ENCODE peak calls at places on chromosomes 2 and 18, in four cellular contexts. S is spleen, U is transverse colon, D is AG04450. K is an unnamed sample.

GRCh38 chr2:106575955-106576354 is 88.8 kb downstream of the CD8B2 start:
- DNase-seq in S (no peak), U (no peak), D (no peak), K (no peak)

GRCh38 chr2:86044614-86045013 is 61.1 kb downstream of the POLR1A start:
- DNase-seq in D (no peak), S (no peak), U (no peak), K (no peak)

GRCh38 chr2:56565143-56565542 is 381.4 kb downstream of the CCDC85A start:
- DNase-seq in S (no peak), D (no peak), U (no peak), K (no peak)

GRCh38 chr18:27838230-27838629 is 338.7 kb downstream of the CDH2 start:
- DNase-seq in S (no peak), D (no peak), U (no peak), K (no peak)

GRCh38 chr2:45806563-45807358 is 155.3 kb downstream of the PRKCE start:
- DNase-seq in D (no peak), S (no peak), U (no peak), K (peak; percentile 9)

GRCh38 chr2:173386441-173387044 is 31.9 kb downstream of the CDCA7 start:
- DNase-seq in U (no peak), S (no peak), D (no peak), K (no peak)

GRCh38 chr2:111161971-111162370 is 41.3 kb downstream of the BCL2L11 start:
- DNase-seq in S (no peak), U (peak; percentile 25), D (no peak), K (no peak)

GRCh38 chr2:12008425-12009061 is 262.1 kb downstream of the LPIN1 start:
- DNase-seq in U (no peak), D (no peak), S (no peak), K (no peak)

GRCh38 chr2:49288902-49289680 is 134.8 kb upstream of the FSHR start:
- DNase-seq in D (no peak), S (no peak), U (no peak), K (no peak)

GRCh38 chr2:230582851-230583283 is 129.8 kb upstream of the CAB39 start:
- DNase-seq in U (no peak), D (no peak), S (no peak), K (no peak)

GRCh38 chr2:204116154-204116792 is 179.7 kb downstream of the ICOS start:
- DNase-seq in S (no peak), U (no peak), D (no peak), K (no peak)

GRCh38 chr18:12278765-12279682 is 24.9 kb downstream of the CIDEA start:
- DNase-seq in S (no peak), U (peak; percentile 69), D (peak; percentile 97), K (peak; percentile 97)
- H3K27ac ChIP-seq in S (peak overlapping the region; percentile 51), U (peak overlapping the region; percentile 97), D (peak overlapping the region; percentile 100), K (peak overlapping the region; percentile 90)

GRCh38 chr2:166550923-166551322 is 56.9 kb upstream of the SCN7A start:
- DNase-seq in S (no peak), D (no peak), U (no peak), K (no peak)

GRCh38 chr2:166539340-166540162 is 45.5 kb upstream of the SCN7A start:
- DNase-seq in S (no peak), D (peak; percentile 65), U (no peak), K (no peak)

GRCh38 chr2:166545473-166545872 is 51.4 kb upstream of the SCN7A start:
- DNase-seq in S (no peak), U (no peak), D (no peak), K (no peak)
- TF ChIP-seq CTCF in S (no peak), U (no peak), D (no peak), K (no peak)

GRCh38 chr2:54575379-54575888 is 119.3 kb downstream of the SPTBN1 start:
- DNase-seq in U (no peak), S (no peak), D (no peak), K (no peak)

GRCh38 chr2:54574860-54575247 is 118.7 kb downstream of the SPTBN1 start:
- DNase-seq in U (no peak), D (no peak), S (no peak), K (no peak)

GRCh38 chr2:54572636-54573531 is 116.8 kb downstream of the SPTBN1 start:
- DNase-seq in U (no peak), S (no peak), D (no peak), K (no peak)

GRCh38 chr2:54573532-54573915 is 117.4 kb downstream of the SPTBN1 start:
- DNase-seq in U (no peak), S (no peak), D (no peak), K (no peak)

GRCh38 chr2:54574107-54574859 is 118.2 kb downstream of the SPTBN1 start:
- DNase-seq in D (no peak), U (peak; percentile 83), S (no peak), K (no peak)
- H3K27ac ChIP-seq in D (no peak overlapping the region), U (peak overlapping the region; percentile 90), S (peak overlapping the region; percentile 69), K (peak overlapping the region; percentile 86)

GRCh38 chr2:34003795-34004194 is 404.7 kb upstream of the FAM98A start:
- DNase-seq in U (no peak), D (no peak), S (no peak), K (no peak)
- TF ChIP-seq CTCF in U (no peak), D (no peak), S (no peak), K (no peak)

GRCh38 chr2:186714611-186715010 is 20.8 kb downstream of the FAM171B start:
- DNase-seq in S (no peak), U (no peak), D (no peak), K (no peak)

GRCh38 chr2:186713664-186714063 is 19.8 kb downstream of the FAM171B start:
- DNase-seq in D (no peak), S (no peak), U (no peak), K (no peak)

GRCh38 chr2:186718122-186718521 is 24.3 kb downstream of the FAM171B start:
- DNase-seq in S (no peak), D (no peak), U (no peak), K (no peak)

GRCh38 chr2:186716899-186717811 is 23.3 kb downstream of the FAM171B start:
- DNase-seq in S (no peak), U (no peak), D (peak; percentile 23), K (no peak)

DNA sequence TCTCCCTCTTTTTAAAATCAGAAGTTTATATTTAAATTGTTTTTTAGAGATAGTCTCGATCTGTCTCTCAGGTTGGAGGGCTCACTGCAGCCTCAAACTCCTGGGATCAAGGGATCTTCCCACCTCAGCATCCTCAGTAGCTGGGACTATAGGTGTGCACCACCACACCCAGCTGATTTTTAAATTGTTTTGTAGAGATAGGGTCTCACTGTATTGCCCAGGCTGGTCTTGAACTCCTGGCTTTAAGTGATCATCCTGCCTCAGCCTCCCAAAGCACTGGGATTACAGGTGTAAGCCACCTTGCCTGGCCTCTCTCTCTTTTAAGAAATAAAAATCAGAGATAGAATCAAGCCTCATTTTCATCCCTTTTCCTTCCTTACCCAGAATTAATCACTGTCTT is 22.1 kb downstream of the FAM171B start:
- DNase-seq in S (no peak), U (no peak), D (no peak), K (no peak)
- H3K27ac ChIP-seq in S (no peak overlapping the region), U (no peak overlapping the region), D (no peak overlapping the region), K (no peak overlapping the region)

GRCh38 chr2:64487256-64488049 is 33.5 kb downstream of the LGALSL start:
- DNase-seq in S (no peak), U (no peak), D (no peak), K (peak; percentile 59)
- TF ChIP-seq CTCF in S (no peak), U (no peak), D (no peak), K (no peak)

GRCh38 chr18:12960395-12960794 is 12.6 kb downstream of the SEH1L start:
- DNase-seq in U (no peak), D (no peak), S (no peak), K (no peak)
- H3K27ac ChIP-seq in U (peak overlapping the region; percentile 64), D (no peak overlapping the region), S (no peak overlapping the region), K (no peak overlapping the region)

GRCh38 chr18:55695091-55695490 is 107.1 kb upstream of the TCF4 start:
- DNase-seq in D (no peak), U (no peak), S (no peak), K (no peak)

GRCh38 chr18:55694291-55694690 is 106.3 kb upstream of the TCF4 start:
- DNase-seq in S (no peak), U (no peak), D (no peak), K (no peak)

GRCh38 chr18:55699233-55699765 is 111.3 kb upstream of the TCF4 start:
- DNase-seq in U (no peak), S (no peak), D (no peak), K (no peak)
- TF ChIP-seq CTCF in U (no peak), S (no peak), D (no peak), K (no peak)

GRCh38 chr2:66849128-66849527 is 414.2 kb downstream of the MEIS1 start:
- DNase-seq in S (no peak), D (no peak), U (no peak), K (no peak)
- H3K27ac ChIP-seq in S (no peak overlapping the region), D (no peak overlapping the region), U (peak overlapping the region; percentile 84), K (no peak overlapping the region)

K was measured in coronary artery.